ENCODE peak calls at places on chromosome 7, in four cellular contexts. V is ovary, K is HCT116, R is kidney. Z is an unnamed sample.
A peak's percentile ranks its signal among the peaks of the same experiment; 100 is the strongest.

GRCh38 chr7:158474488-158474887 is 113.1 kb downstream of the PTPRN2 start:
- DNase-seq in R (peak; percentile 50), K (no peak), V (no peak), Z (no peak)

GRCh38 chr7:149773446-149774236 is at the start of gene ZNF467:
- DNase-seq in R (peak; percentile 96), V (peak; percentile 85), K (no peak), Z (peak; percentile 47)

GRCh38 chr7:110766874-110767273 is 324.1 kb upstream of the LRRN3 start:
- DNase-seq in K (no peak), V (no peak), R (no peak), Z (no peak)

GRCh38 chr7:46534593-46535271 is 613.7 kb upstream of the IGFBP3 start:
- DNase-seq in K (no peak), R (no peak), V (no peak), Z (no peak)

GRCh38 chr7:57343901-57344622 is 105.9 kb upstream of the ZNF716 start:
- DNase-seq in R (no peak), V (no peak), K (no peak), Z (no peak)

GRCh38 chr7:128236924-128237586 is 4.0 kb upstream of the LEP start:
- DNase-seq in K (no peak), V (no peak), R (no peak), Z (no peak)

GRCh38 chr7:632831-633210 is 93.7 kb upstream of the DNAAF5 start:
- DNase-seq in R (peak; percentile 52), K (no peak), V (peak; percentile 32), Z (no peak)

GRCh38 chr7:121761399-121761798 is 111.6 kb upstream of the PTPRZ1 start:
- DNase-seq in V (no peak), K (no peak), R (no peak), Z (no peak)

GRCh38 chr7:115293628-115294236 is 371.8 kb downstream of the MDFIC start:
- DNase-seq in V (no peak), R (no peak), K (no peak), Z (no peak)

GRCh38 chr7:157612664-157613561 is 276.1 kb downstream of the DNAJB6 start:
- DNase-seq in K (no peak), R (peak; percentile 83), V (peak; percentile 73), Z (no peak)

GRCh38 chr7:55260671-55261385 is 104.3 kb upstream of the LANCL2 start:
- DNase-seq in V (no peak), R (no peak), K (no peak), Z (no peak)

GRCh38 chr7:7433736-7434260 is 101.9 kb downstream of the COL28A1 start:
- DNase-seq in K (no peak), R (no peak), V (no peak), Z (no peak)

GRCh38 chr7:128738570-128739047 is 550 bp upstream of the CALU start:
- DNase-seq in K (no peak), R (no peak), V (no peak), Z (no peak)

DNA sequence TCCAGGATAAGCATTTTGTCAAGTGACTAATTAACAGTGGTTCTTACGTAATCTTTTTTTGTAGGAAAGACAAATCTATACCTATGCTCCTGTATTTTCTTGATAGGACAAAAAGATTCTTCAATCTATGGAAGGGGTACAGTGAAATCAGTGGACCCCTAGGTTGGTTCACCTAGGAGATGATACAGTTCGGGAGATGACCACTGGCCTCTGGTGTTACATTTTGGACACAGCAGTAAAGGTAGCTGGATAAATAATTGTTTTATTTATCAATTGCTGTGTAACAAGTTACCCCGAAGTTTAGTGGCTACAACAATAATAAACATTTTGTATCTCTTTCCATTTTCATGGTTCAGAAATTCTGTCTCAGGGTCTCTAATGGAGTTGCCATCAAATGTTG is 288.2 kb upstream of the MAGI2 start:
- DNase-seq in R (no peak), V (no peak), K (no peak), Z (no peak)
- TF ChIP-seq CTCF in R (no peak), V (no peak), K (peak; percentile 41), Z (peak; percentile 68)

GRCh38 chr7:18547509-18548187 is 52.1 kb downstream of the HDAC9 start:
- DNase-seq in K (no peak), R (no peak), V (no peak), Z (no peak)
- H3K27ac ChIP-seq in K (no peak overlapping the region), R (no peak overlapping the region), V (no peak overlapping the region), Z (no peak overlapping the region)

GRCh38 chr7:122845286-122845685 is 41.0 kb downstream of the CADPS2 start:
- DNase-seq in V (no peak), K (no peak), R (no peak), Z (no peak)
- H3K4me1 ChIP-seq in V (peaks cover 9% of the 10 kb centered on the region), K (no peaks in the 10 kb centered on the region), R (peaks cover 8% of the 10 kb centered on the region), Z (no peaks in the 10 kb centered on the region)

GRCh38 chr7:2660359-2661095 is 27.5 kb upstream of the AMZ1 start:
- DNase-seq in K (no peak), V (peak; percentile 59), R (peak; percentile 71), Z (no peak)
- TF ChIP-seq CTCF in K (no peak), V (peak; percentile 12), R (no peak), Z (no peak)